ENCODE peak calls at places on chromosomes 13 and 19, in nine cellular contexts. B is heart left ventricle, A is GM23338, U is uterus, K is mesenchymal stem cell, P is HAP-1, J is cardiac fibroblast, X is brain microvascular endothelial cell, E is PC-9. M is an unnamed sample.

GRCh38 chr19:48630289-48631036 is 6.7 kb downstream of the DBP start:
- DNase-seq in U (peak), K (peak), J (peak), B (peak), A (peak), E (no peak), P (no peak), X (peak), M (no peak)

GRCh38 chr19:5395996-5396939 is 55.7 kb upstream of the PTPRS start:
- DNase-seq in U (no peak), A (peak), P (no peak), X (no peak), J (no peak), E (no peak), K (no peak), B (no peak), M (no peak)

GRCh38 chr19:50266896-50267295 is 62.3 kb downstream of the KCNC3 start:
- DNase-seq in K (no peak), U (no peak), X (no peak), E (no peak), P (no peak), B (no peak), J (no peak), A (peak), M (no peak)

GRCh38 chr19:49157445-49158224 is at the start of gene TRPM4:
- DNase-seq in X (peak), K (peak), B (peak), U (peak), A (peak), P (peak), J (peak), E (peak), M (peak)

GRCh38 chr13:79662882-79663281 is 181.9 kb downstream of the NDFIP2 start:
- DNase-seq in B (peak), P (no peak), K (peak), X (no peak), A (peak), E (no peak), U (no peak), J (peak), M (no peak)

GRCh38 chr13:73505487-73505886 is 446.7 kb downstream of the KLF5 start:
- DNase-seq in U (no peak), K (no peak), E (no peak), B (no peak), J (peak), A (no peak), P (no peak), X (no peak), M (no peak)

GRCh38 chr13:98565726-98566577 is 11.0 kb downstream of the STK24 start:
- DNase-seq in J (peak), K (no peak), E (no peak), P (no peak), A (no peak), U (no peak), B (peak), X (no peak), M (no peak)

GRCh38 chr19:18995804-18996241 is 37.5 kb downstream of the SUGP2 start:
- DNase-seq in J (peak), E (peak), U (peak), K (peak), X (peak), B (peak), P (peak), A (peak), M (no peak)

GRCh38 chr19:33066543-33066942 is 1.9 kb upstream of the RHPN2 start:
- DNase-seq in X (no peak), E (peak), J (no peak), K (no peak), B (no peak), P (no peak), A (no peak), U (no peak), M (no peak)

GRCh38 chr19:13843104-13843921 is 33.6 kb upstream of the NANOS3 start:
- DNase-seq in X (no peak), U (peak), A (peak), B (peak), K (peak), P (peak), E (peak), J (peak), M (no peak)

GRCh38 chr19:46719629-46720515 is 3.0 kb upstream of the PRKD2 start:
- DNase-seq in J (no peak), X (no peak), U (no peak), P (no peak), E (no peak), B (no peak), K (no peak), A (no peak), M (no peak)

GRCh38 chr19:5480427-5480836 is 25.2 kb downstream of the ZNRF4 start:
- DNase-seq in E (no peak), K (peak), A (peak), B (no peak), J (peak), X (no peak), P (no peak), U (no peak), M (no peak)

GRCh38 chr19:5430237-5430636 is 25.0 kb upstream of the ZNRF4 start:
- DNase-seq in K (no peak), E (no peak), B (no peak), P (no peak), J (no peak), X (no peak), U (no peak), A (peak), M (no peak)

GRCh38 chr19:37991841-37992248 is 84.8 kb downstream of the SIPA1L3 start:
- DNase-seq in B (no peak), E (peak), J (no peak), K (no peak), X (no peak), P (no peak), U (no peak), A (no peak), M (no peak)

GRCh38 chr19:33640773-33641172 is 19.0 kb downstream of the CHST8 start:
- DNase-seq in P (no peak), U (no peak), E (no peak), A (peak), B (no peak), X (no peak), K (no peak), J (no peak), M (no peak)

GRCh38 chr13:82076421-82076820 is 1735.5 kb upstream of the SPRY2 start:
- DNase-seq in J (no peak), E (no peak), P (peak), U (no peak), B (no peak), K (no peak), X (no peak), A (no peak), M (no peak)

GRCh38 chr13:35720690-35721554 is 244.4 kb upstream of the MAB21L1 start:
- DNase-seq in U (peak), A (peak), X (peak), P (peak), B (peak), K (peak), J (peak), E (no peak), M (no peak)

GRCh38 chr19:49119411-49120324 is at the start of gene PPFIA3:
- DNase-seq in U (peak), P (no peak), B (peak), X (peak), K (peak), E (no peak), J (peak), A (peak), M (peak)

GRCh38 chr19:1130801-1131717 is 27.3 kb downstream of the GPX4 start:
- DNase-seq in X (no peak), K (peak), A (no peak), B (no peak), J (no peak), U (no peak), P (no peak), E (no peak), M (peak)

GRCh38 chr13:70938462-70938861 is 830.2 kb upstream of the KLHL1 start:
- DNase-seq in K (no peak), E (no peak), A (no peak), X (no peak), B (no peak), P (no peak), U (no peak), J (no peak), M (no peak)

GRCh38 chr19:39997595-39998216 is 846 bp downstream of the ZNF546 start:
- DNase-seq in P (no peak), K (no peak), X (no peak), B (no peak), U (no peak), A (no peak), E (no peak), J (peak), M (no peak)

GRCh38 chr19:3183721-3184641 is 1.7 kb upstream of the NCLN start:
- DNase-seq in B (no peak), E (no peak), J (no peak), K (no peak), X (no peak), A (no peak), P (no peak), U (no peak), M (no peak)
- H3K4me3 ChIP-seq in B (no peak), E (no peak), J (no peak), K (no peak), X (no peak), A (no peak), P (no peak), U (no peak), M (no peak)

DNA sequence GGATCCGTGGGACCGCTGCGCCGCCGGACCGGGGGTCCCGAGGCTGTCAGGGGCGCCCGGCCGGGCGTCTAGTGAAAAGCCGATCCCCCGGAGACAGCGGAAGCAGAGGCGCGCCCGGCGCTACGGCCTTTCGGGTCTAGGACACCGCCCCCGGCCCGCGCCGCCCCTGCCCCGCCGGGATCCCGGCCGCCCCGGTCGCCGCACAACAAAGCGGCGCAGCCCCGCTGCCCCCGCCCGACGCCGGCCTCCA is 634 bp downstream of the LATS2 start:
- DNase-seq in X (no peak), K (no peak), P (no peak), E (no peak), J (no peak), B (no peak), A (peak), U (no peak), M (no peak)
- H3K4me3 ChIP-seq in X (peak), K (peak), P (peak), E (peak), J (peak), B (peak), A (peak), U (peak), M (no peak)

GRCh38 chr19:44954649-44955499 is at the start of gene CLPTM1:
- DNase-seq in X (peak), J (peak), P (peak), B (peak), K (peak), E (peak), U (peak), A (peak), M (peak)

GRCh38 chr19:44955500-44956439 is 590 bp downstream of the CLPTM1 start:
- DNase-seq in J (no peak), X (no peak), A (no peak), U (no peak), P (no peak), K (peak), B (no peak), E (no peak), M (no peak)

GRCh38 chr19:44951179-44952159 is 3.7 kb upstream of the CLPTM1 start:
- DNase-seq in E (peak), K (peak), X (peak), U (peak), P (peak), J (peak), B (peak), A (peak), M (peak)

GRCh38 chr19:44958090-44958489 is 2.9 kb downstream of the CLPTM1 start:
- DNase-seq in P (no peak), E (no peak), K (no peak), X (no peak), B (no peak), U (no peak), J (no peak), A (no peak), M (no peak)

GRCh38 chr19:44954278-44954648 is 917 bp upstream of the CLPTM1 start:
- DNase-seq in K (no peak), U (no peak), X (no peak), B (no peak), A (no peak), J (no peak), E (no peak), P (no peak), M (no peak)
- H3K4me3 ChIP-seq in K (peak), U (peak), X (peak), B (peak), A (peak), J (peak), E (peak), P (peak), M (peak)

GRCh38 chr19:17406039-17406886 is 833 bp upstream of the BST2 start:
- DNase-seq in J (peak), A (no peak), X (peak), K (peak), E (no peak), U (no peak), B (no peak), P (no peak), M (no peak)
- H3K4me3 ChIP-seq in J (peak), A (no peak), X (no peak), K (no peak), E (no peak), U (no peak), B (peak), P (peak), M (peak)

M was measured in CD8-positive, alpha-beta memory T cell.